ENCODE peak calls at places on chromosomes 6 and 20, in nine cellular contexts. R, H, M, V, Z, W, G, S and E are unnamed samples.

GRCh38 chr6:128327890-128328289 is 192.5 kb downstream of the PTPRK start:
- DNase-seq in R (no peak), H (peak), W (peak), Z (no peak), M (no peak), V (peak), G (no peak), S (no peak), E (no peak)

GRCh38 chr20:23050847-23051627 is 1.6 kb upstream of the THBD start:
- DNase-seq in V (peak), M (peak), G (peak), R (no peak), Z (peak), H (peak), W (peak), S (peak), E (peak)

GRCh38 chr6:100691972-100692371 is 189.2 kb downstream of the ASCC3 start:
- DNase-seq in G (no peak), Z (no peak), M (no peak), V (no peak), H (no peak), R (no peak), S (no peak), W (no peak), E (no peak)

GRCh38 chr6:16836186-16836981 is 75.1 kb upstream of the ATXN1 start:
- DNase-seq in S (no peak), G (no peak), R (no peak), Z (no peak), M (no peak), H (peak), W (no peak), V (no peak), E (no peak)

GRCh38 chr6:88573561-88573960 is 389.9 kb downstream of the RNGTT start:
- DNase-seq in V (no peak), H (no peak), M (no peak), W (no peak), G (no peak), Z (no peak), S (no peak), R (no peak), E (no peak)

GRCh38 chr6:155001482-155001881 is 6.4 kb downstream of the TIAM2 start:
- DNase-seq in M (no peak), Z (no peak), V (no peak), S (no peak), G (no peak), R (no peak), W (no peak), H (no peak), E (no peak)

GRCh38 chr6:22271044-22271443 is 25.8 kb downstream of the PRL start:
- DNase-seq in H (no peak), W (no peak), G (no peak), V (peak), Z (no peak), R (no peak), M (no peak), S (no peak), E (no peak)

GRCh38 chr20:57548177-57549058 is 12.5 kb upstream of the PCK1 start:
- DNase-seq in H (no peak), S (no peak), W (no peak), G (no peak), V (no peak), R (no peak), Z (no peak), M (no peak), E (no peak)

GRCh38 chr20:1160496-1160895 is 24.3 kb downstream of the TMEM74B start:
- DNase-seq in Z (no peak), G (no peak), W (no peak), H (no peak), R (no peak), V (no peak), M (no peak), S (no peak), E (no peak)

GRCh38 chr6:127514396-127515227 is 4.5 kb downstream of the MTCL3 start:
- DNase-seq in G (peak), R (no peak), S (peak), M (no peak), V (no peak), Z (peak), W (peak), H (peak), E (peak)

GRCh38 chr20:35312348-35312747 is 20.1 kb upstream of the FAM83C start:
- DNase-seq in Z (no peak), H (peak), S (no peak), R (no peak), W (no peak), V (no peak), M (peak), G (no peak), E (no peak)

GRCh38 chr6:132190097-132190814 is 211.0 kb downstream of the MOXD1 start:
- DNase-seq in G (no peak), W (no peak), Z (no peak), V (peak), H (peak), R (no peak), S (no peak), M (peak), E (no peak)

GRCh38 chr20:59774204-59774641 is 159.2 kb downstream of the SYCP2 start:
- DNase-seq in H (no peak), Z (no peak), R (no peak), W (no peak), S (no peak), M (no peak), G (no peak), V (no peak), E (no peak)

GRCh38 chr20:821083-822065 is 12.1 kb upstream of the FAM110A start:
- DNase-seq in W (no peak), Z (no peak), M (no peak), S (no peak), R (no peak), H (no peak), G (no peak), V (no peak), E (no peak)

GRCh38 chr6:47817749-47818148 is 35.9 kb downstream of the OPN5 start:
- DNase-seq in V (no peak), Z (no peak), R (no peak), G (no peak), S (no peak), W (no peak), M (no peak), H (no peak), E (no peak)

GRCh38 chr6:74222768-74223321 is 526.8 kb downstream of the CD109 start:
- DNase-seq in M (no peak), G (peak), V (no peak), H (no peak), W (no peak), S (no peak), R (no peak), Z (no peak), E (no peak)

GRCh38 chr20:39676236-39676635 is 714.1 kb downstream of the DHX35 start:
- DNase-seq in Z (no peak), M (no peak), H (no peak), S (no peak), W (peak), G (no peak), R (no peak), V (no peak), E (no peak)

GRCh38 chr6:4302524-4302923 is 167.1 kb upstream of the ECI2 start:
- DNase-seq in H (no peak), Z (no peak), V (no peak), W (no peak), G (no peak), M (no peak), R (no peak), S (no peak), E (no peak)

GRCh38 chr6:16634855-16635254 is 126.4 kb downstream of the ATXN1 start:
- DNase-seq in M (no peak), W (no peak), H (no peak), R (no peak), Z (no peak), V (no peak), G (no peak), S (no peak), E (no peak)

GRCh38 chr20:43799150-43799711 is 72.4 kb upstream of the GTSF1L start:
- DNase-seq in Z (no peak), W (no peak), M (no peak), R (no peak), H (peak), G (no peak), S (no peak), V (no peak), E (no peak)

GRCh38 chr6:136822051-136822378 is 377 bp upstream of the PEX7 start:
- DNase-seq in H (peak), V (peak), S (peak), M (no peak), W (no peak), G (no peak), R (no peak), Z (no peak), E (no peak)

GRCh38 chr6:103872683-103873082 is 987.0 kb downstream of the HACE1 start:
- DNase-seq in H (no peak), R (no peak), G (no peak), S (no peak), V (no peak), Z (no peak), W (no peak), M (no peak), E (no peak)

GRCh38 chr6:158441639-158442308 is 118.1 kb upstream of the TMEM181 start:
- DNase-seq in V (no peak), M (no peak), S (peak), R (no peak), G (no peak), W (no peak), H (no peak), Z (no peak), E (no peak)

GRCh38 chr6:135520781-135521180 is 23.2 kb upstream of the AHI1 start:
- DNase-seq in M (no peak), V (no peak), R (no peak), H (peak), S (no peak), W (no peak), G (no peak), Z (no peak), E (no peak)

GRCh38 chr20:32274359-32274758 is 3.1 kb upstream of the KIF3B start:
- DNase-seq in Z (no peak), H (no peak), R (no peak), W (no peak), S (no peak), G (no peak), M (no peak), V (no peak), E (no peak)